ENCODE peak calls at places on chromosome 14, in nine cellular contexts. B, E, R, P, T, G, W, D and S are unnamed samples.

GRCh38 chr14:84273181-84273580 is 1256.8 kb upstream of the FLRT2 start:
- DNase-seq in B (no peak), E (no peak), R (no peak), P (no peak), T (peak), G (no peak), W (no peak), D (no peak), S (no peak)

GRCh38 chr14:101111620-101112290 is 208.2 kb upstream of the RTL1 start:
- DNase-seq in B (peak), E (no peak), R (peak), P (no peak), T (no peak), G (peak), W (peak), D (no peak), S (no peak)

GRCh38 chr14:22982477-22983245 is at the start of gene AJUBA:
- DNase-seq in B (peak), E (no peak), R (peak), P (peak), T (peak), G (peak), W (peak), D (peak), S (peak)

GRCh38 chr14:32726516-32726915 is 212.2 kb upstream of the NPAS3 start:
- DNase-seq in B (no peak), E (no peak), R (no peak), P (no peak), T (no peak), G (no peak), W (no peak), D (no peak), S (no peak)

GRCh38 chr14:86780461-86780860 is 1212.5 kb downstream of the GALC start:
- DNase-seq in B (no peak), E (no peak), R (no peak), P (no peak), T (no peak), G (no peak), W (no peak), D (no peak), S (no peak)

GRCh38 chr14:91606851-91607250 is 96.7 kb upstream of the PPP4R3A start:
- DNase-seq in B (no peak), E (no peak), R (no peak), P (no peak), T (no peak), G (no peak), W (no peak), D (no peak), S (peak)

GRCh38 chr14:56129941-56130340 is 11.7 kb downstream of the PELI2 start:
- DNase-seq in B (peak), E (no peak), R (no peak), P (no peak), T (peak), G (no peak), W (no peak), D (peak), S (no peak)

GRCh38 chr14:69138189-69138535 is 14.8 kb downstream of the DCAF5 start:
- DNase-seq in B (no peak), E (no peak), R (no peak), P (no peak), T (peak), G (no peak), W (no peak), D (no peak), S (no peak)

GRCh38 chr14:79661762-79662161 is 549.5 kb downstream of the DIO2 start:
- DNase-seq in B (no peak), E (no peak), R (no peak), P (no peak), T (peak), G (no peak), W (no peak), D (no peak), S (no peak)

GRCh38 chr14:78253986-78254385 is 83.8 kb downstream of the NRXN3 start:
- DNase-seq in B (no peak), E (no peak), R (no peak), P (no peak), T (no peak), G (no peak), W (no peak), D (no peak), S (no peak)

GRCh38 chr14:88013750-88014349 is 8.9 kb downstream of the GPR65 start:
- DNase-seq in B (peak), E (no peak), R (no peak), P (peak), T (peak), G (peak), W (peak), D (peak), S (no peak)

GRCh38 chr14:67199016-67199415 is 9.8 kb downstream of the GARIN2 start:
- DNase-seq in B (no peak), E (no peak), R (no peak), P (no peak), T (no peak), G (no peak), W (no peak), D (no peak), S (no peak)

GRCh38 chr14:55915464-55915863 is 202.7 kb upstream of the PELI2 start:
- DNase-seq in B (no peak), E (no peak), R (no peak), P (no peak), T (peak), G (no peak), W (no peak), D (no peak), S (no peak)

GRCh38 chr14:105337433-105337832 is 22.9 kb downstream of the PACS2 start:
- DNase-seq in B (no peak), E (no peak), R (no peak), P (no peak), T (no peak), G (no peak), W (no peak), D (no peak), S (no peak)

GRCh38 chr14:22811752-22812151 is 3.5 kb downstream of the SLC7A7 start:
- DNase-seq in B (no peak), E (no peak), R (no peak), P (no peak), T (no peak), G (no peak), W (no peak), D (no peak), S (no peak)

GRCh38 chr14:105493921-105494605 is 3.0 kb downstream of the TEDC1 start:
- DNase-seq in B (peak), E (no peak), R (peak), P (no peak), T (no peak), G (no peak), W (no peak), D (no peak), S (no peak)

GRCh38 chr14:38999949-39000348 is 103.1 kb downstream of the SEC23A start:
- DNase-seq in B (no peak), E (no peak), R (no peak), P (no peak), T (no peak), G (no peak), W (no peak), D (no peak), S (no peak)

GRCh38 chr14:53955671-53956426 is 776 bp downstream of the BMP4 start:
- DNase-seq in B (peak), E (no peak), R (peak), P (no peak), T (peak), G (peak), W (no peak), D (peak), S (no peak)

GRCh38 chr14:87691482-87691881 is 301.5 kb downstream of the GALC start:
- DNase-seq in B (peak), E (no peak), R (no peak), P (no peak), T (no peak), G (no peak), W (no peak), D (no peak), S (no peak)

GRCh38 chr14:30295980-30296379 is 263.0 kb upstream of the G2E3 start:
- DNase-seq in B (peak), E (no peak), R (no peak), P (peak), T (no peak), G (no peak), W (no peak), D (no peak), S (no peak)

GRCh38 chr14:42002139-42002538 is 395.5 kb downstream of the LRFN5 start:
- DNase-seq in B (no peak), E (no peak), R (no peak), P (no peak), T (no peak), G (no peak), W (no peak), D (no peak), S (no peak)

GRCh38 chr14:36091096-36091495 is 85.4 kb downstream of the PTCSC3 start:
- DNase-seq in B (peak), E (peak), R (no peak), P (no peak), T (no peak), G (peak), W (no peak), D (no peak), S (no peak)

GRCh38 chr14:26276757-26277156 is 321.1 kb downstream of the NOVA1 start:
- DNase-seq in B (no peak), E (no peak), R (no peak), P (no peak), T (peak), G (no peak), W (no peak), D (peak), S (no peak)

GRCh38 chr14:105844047-105844630 is 317.8 kb downstream of the TMEM121 start:
- DNase-seq in B (peak), E (no peak), R (peak), P (no peak), T (no peak), G (no peak), W (no peak), D (no peak), S (no peak)

GRCh38 chr14:29148221-29148620 is 381.6 kb downstream of the FOXG1 start:
- DNase-seq in B (no peak), E (no peak), R (no peak), P (no peak), T (no peak), G (no peak), W (no peak), D (no peak), S (no peak)

GRCh38 chr14:84797326-84797725 is 732.6 kb upstream of the FLRT2 start:
- DNase-seq in B (no peak), E (no peak), R (no peak), P (no peak), T (no peak), G (no peak), W (no peak), D (no peak), S (no peak)

GRCh38 chr14:92945544-92945943 is 22.6 kb downstream of the CHGA start:
- DNase-seq in B (no peak), E (no peak), R (no peak), P (no peak), T (no peak), G (no peak), W (peak), D (no peak), S (no peak)

GRCh38 chr14:72513994-72514659 is 379.8 kb downstream of the DPF3 start:
- DNase-seq in B (no peak), E (no peak), R (no peak), P (peak), T (peak), G (no peak), W (peak), D (peak), S (no peak)

GRCh38 chr14:105161314-105161713 is 7.3 kb downstream of the JAG2 start:
- DNase-seq in B (no peak), E (no peak), R (no peak), P (no peak), T (no peak), G (no peak), W (no peak), D (no peak), S (no peak)

GRCh38 chr14:29521526-29522137 is 406.0 kb downstream of the PRKD1 start:
- DNase-seq in B (no peak), E (no peak), R (no peak), P (no peak), T (peak), G (no peak), W (no peak), D (peak), S (no peak)

GRCh38 chr14:34355584-34356266 is 106.3 kb downstream of the SPTSSA start:
- DNase-seq in B (no peak), E (no peak), R (no peak), P (no peak), T (peak), G (no peak), W (peak), D (no peak), S (no peak)

GRCh38 chr14:55116246-55117030 is 12.6 kb upstream of the LGALS3 start:
- DNase-seq in B (peak), E (no peak), R (no peak), P (no peak), T (no peak), G (peak), W (no peak), D (no peak), S (peak)

DNA sequence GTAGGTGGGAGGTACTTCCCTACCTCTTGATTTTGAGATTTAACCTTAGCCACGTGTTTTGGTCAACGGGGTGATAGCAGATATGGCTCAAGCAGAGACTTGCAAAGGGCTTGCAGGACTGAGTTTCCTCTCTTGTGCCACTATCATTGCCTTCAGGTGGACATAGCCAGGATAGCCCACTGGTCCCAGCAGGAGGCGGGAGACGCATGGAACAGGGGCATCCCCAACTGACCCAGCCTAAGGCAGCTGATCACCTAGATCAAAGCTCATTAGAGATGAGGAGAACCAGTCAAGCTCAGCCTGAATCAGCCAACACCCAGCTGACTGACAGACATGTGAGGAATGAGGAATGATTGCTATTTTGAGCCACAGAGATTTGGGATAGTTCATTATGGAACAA is 49.6 kb downstream of the CALM1 start:
- DNase-seq in B (no peak), E (no peak), R (peak), P (no peak), T (no peak), G (no peak), W (no peak), D (no peak), S (no peak)
- TF ChIP-seq POLR2AphosphoS5 in B (no peak), E (no peak), R (no peak), P (no peak), T (no peak), G (no peak), W (no peak), D (no peak), S (no peak)

GRCh38 chr14:24398943-24399801 is at the start of gene NYNRIN:
- DNase-seq in B (peak), E (no peak), R (peak), P (peak), T (peak), G (peak), W (peak), D (peak), S (no peak)
- H3K4me3 ChIP-seq in B (peak), E (no peak), R (peak), P (peak), T (peak), G (peak), W (peak), D (peak), S (no peak)

DNA sequence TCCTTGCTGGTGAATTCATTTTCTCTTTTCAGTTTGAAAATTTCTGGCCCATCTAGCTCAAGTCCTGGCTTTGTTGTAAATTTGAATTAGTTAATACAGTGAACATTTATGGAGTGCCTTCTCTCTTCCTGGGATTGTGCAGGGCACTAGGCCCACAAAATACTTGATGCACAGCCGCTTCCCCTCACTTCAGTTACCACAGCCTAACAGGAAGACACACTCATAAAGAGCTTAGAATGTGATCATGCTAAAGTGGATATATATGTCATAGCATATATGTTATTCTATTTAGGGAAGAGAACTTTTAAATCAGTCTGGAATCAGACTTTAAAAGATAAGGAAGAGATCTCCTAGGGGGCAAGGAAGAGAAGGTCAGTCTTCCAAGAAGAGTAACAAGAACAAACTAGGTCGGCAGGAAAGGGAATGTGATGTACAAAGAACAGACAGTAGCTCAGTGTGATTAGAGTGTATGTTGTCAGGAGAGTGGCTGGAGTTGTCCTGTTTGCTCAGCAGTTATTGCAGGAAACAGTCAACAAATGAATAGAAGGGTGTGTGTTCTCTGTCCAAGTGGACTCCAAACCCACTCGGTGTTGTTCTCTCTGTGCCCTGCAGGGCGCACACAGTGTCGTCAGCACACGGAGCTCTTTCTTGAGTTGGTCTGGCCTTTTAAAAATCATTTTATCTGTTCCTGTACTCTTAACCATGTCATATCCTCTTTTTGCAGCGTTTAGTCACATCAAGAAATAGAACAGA is 74.4 kb downstream of the DAAM1 start:
- DNase-seq in B (no peak), E (no peak), R (no peak), P (no peak), T (peak), G (no peak), W (no peak), D (peak), S (no peak)
- TF ChIP-seq POLR2AphosphoS5 in B (no peak), E (no peak), R (no peak), P (no peak), T (no peak), G (no peak), W (no peak), D (no peak), S (no peak)

DNA sequence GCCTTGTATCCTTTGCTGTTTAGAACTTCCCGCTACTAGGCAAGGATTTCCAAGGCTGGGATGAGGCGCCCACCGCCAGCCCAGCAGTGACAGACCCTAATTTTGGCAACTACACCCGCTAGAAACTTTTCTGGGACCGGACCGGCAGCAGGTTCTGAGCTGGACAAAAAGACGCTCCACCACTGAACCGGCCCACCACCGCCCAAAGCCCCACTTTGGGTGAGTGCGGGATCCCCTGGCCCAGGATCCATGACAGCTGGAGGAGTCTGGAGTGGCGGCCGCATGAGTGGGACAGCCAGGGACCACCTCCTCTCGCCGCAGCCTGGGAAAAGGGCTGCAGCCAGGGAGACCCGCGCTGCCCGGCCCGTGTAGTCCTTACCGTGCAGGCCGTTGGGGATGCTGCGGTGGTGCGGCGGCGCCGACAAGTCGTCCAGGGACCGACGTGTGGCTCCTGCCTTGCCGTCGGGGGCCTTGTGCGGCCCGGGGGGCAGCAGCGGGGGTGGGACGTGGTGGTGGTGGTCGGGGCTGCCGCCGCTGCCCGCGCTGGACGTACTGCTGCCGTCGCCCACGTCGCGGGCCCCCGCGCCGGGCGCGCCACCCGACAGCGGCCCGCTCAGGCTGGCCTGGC is 1.1 kb downstream of the CCDC85C start:
- DNase-seq in B (no peak), E (no peak), R (peak), P (no peak), T (no peak), G (no peak), W (no peak), D (peak), S (no peak)
- H3K4me3 ChIP-seq in B (no peak), E (no peak), R (peak), P (peak), T (peak), G (peak), W (peak), D (peak), S (no peak)